ENCODE peak calls at places on chromosomes 12 and 14, in ten cellular contexts. T, P, R, W, E, O, F, K, X and V are unnamed samples.

GRCh38 chr14:52917732-52918131 is 33.1 kb downstream of the FERMT2 start:
- DNase-seq in T (no peak), P (no peak), R (no peak), W (no peak), E (no peak), O (no peak), F (peak), K (no peak), X (peak), V (no peak)

GRCh38 chr14:49999216-49999761 is 106.4 kb downstream of the ARF6 start:
- DNase-seq in T (peak), P (no peak), R (no peak), W (no peak), E (peak), O (peak), F (peak), K (peak), X (peak), V (peak)

GRCh38 chr12:18224745-18225144 is 36.6 kb upstream of the PIK3C2G start:
- DNase-seq in T (peak), P (no peak), R (no peak), W (peak), E (peak), O (peak), F (peak), K (no peak), X (peak), V (no peak)

GRCh38 chr12:52390739-52391617 is 5.5 kb upstream of the KRT84 start:
- DNase-seq in T (peak), P (no peak), R (no peak), W (no peak), E (no peak), O (peak), F (peak), K (no peak), X (peak), V (no peak)

GRCh38 chr12:25518512-25518911 is 34.6 kb downstream of the LMNTD1 start:
- DNase-seq in T (no peak), P (peak), R (no peak), W (peak), E (peak), O (peak), F (no peak), K (no peak), X (peak), V (peak)

GRCh38 chr12:108933950-108934349 is 54.1 kb downstream of the DAO start:
- DNase-seq in T (peak), P (no peak), R (no peak), W (no peak), E (no peak), O (no peak), F (no peak), K (peak), X (no peak), V (no peak)

GRCh38 chr12:46450279-46450748 is 77.7 kb upstream of the SLC38A2 start:
- DNase-seq in T (peak), P (no peak), R (no peak), W (no peak), E (no peak), O (no peak), F (no peak), K (peak), X (no peak), V (no peak)

GRCh38 chr12:81114241-81114640 is 36.4 kb downstream of the ACSS3 start:
- DNase-seq in T (no peak), P (no peak), R (no peak), W (no peak), E (no peak), O (no peak), F (no peak), K (no peak), X (no peak), V (no peak)

GRCh38 chr12:123142948-123143752 is 7.7 kb downstream of the PITPNM2 start:
- DNase-seq in T (no peak), P (no peak), R (no peak), W (no peak), E (peak), O (peak), F (no peak), K (peak), X (no peak), V (no peak)

GRCh38 chr12:22658214-22658613 is 33.2 kb downstream of the ETNK1 start:
- DNase-seq in T (peak), P (no peak), R (no peak), W (no peak), E (peak), O (peak), F (no peak), K (no peak), X (peak), V (no peak)

GRCh38 chr12:104694161-104694560 is 237.4 kb downstream of the CHST11 start:
- DNase-seq in T (peak), P (no peak), R (no peak), W (no peak), E (peak), O (no peak), F (no peak), K (no peak), X (no peak), V (no peak)

GRCh38 chr12:103334447-103334846 is 161.3 kb downstream of the C12orf42 start:
- DNase-seq in T (no peak), P (no peak), R (no peak), W (no peak), E (no peak), O (no peak), F (no peak), K (no peak), X (no peak), V (peak)

GRCh38 chr12:1171657-1172056 is 180.6 kb downstream of the ERC1 start:
- DNase-seq in T (no peak), P (no peak), R (no peak), W (peak), E (peak), O (no peak), F (peak), K (no peak), X (peak), V (peak)

GRCh38 chr14:66281036-66281776 is 205.0 kb upstream of the CCDC196 start:
- DNase-seq in T (peak), P (no peak), R (no peak), W (no peak), E (no peak), O (no peak), F (no peak), K (peak), X (no peak), V (no peak)

GRCh38 chr12:47188576-47189441 is 109.0 kb upstream of the AMIGO2 start:
- DNase-seq in T (peak), P (no peak), R (no peak), W (peak), E (peak), O (no peak), F (peak), K (no peak), X (peak), V (no peak)

GRCh38 chr12:63978519-63978918 is 134.0 kb downstream of the SRGAP1 start:
- DNase-seq in T (peak), P (no peak), R (no peak), W (no peak), E (peak), O (peak), F (peak), K (no peak), X (peak), V (no peak)

GRCh38 chr12:44942714-44943113 is 66.6 kb upstream of the NELL2 start:
- DNase-seq in T (no peak), P (no peak), R (no peak), W (no peak), E (no peak), O (no peak), F (no peak), K (no peak), X (no peak), V (no peak)

GRCh38 chr14:32224731-32225377 is 21.8 kb upstream of the RNU6-8 start:
- DNase-seq in T (peak), P (no peak), R (no peak), W (peak), E (peak), O (peak), F (peak), K (peak), X (peak), V (peak)

GRCh38 chr12:14950982-14951746 is 10.2 kb downstream of the ARHGDIB start:
- DNase-seq in T (peak), P (no peak), R (no peak), W (no peak), E (peak), O (no peak), F (no peak), K (no peak), X (no peak), V (no peak)

GRCh38 chr14:36495666-36496065 is 24.4 kb downstream of the NKX2-1 start:
- DNase-seq in T (no peak), P (no peak), R (no peak), W (no peak), E (no peak), O (no peak), F (no peak), K (no peak), X (no peak), V (peak)

GRCh38 chr12:47993491-47993890 is 10.8 kb downstream of the COL2A1 start:
- DNase-seq in T (no peak), P (no peak), R (no peak), W (no peak), E (no peak), O (no peak), F (no peak), K (no peak), X (no peak), V (no peak)

GRCh38 chr14:44803239-44803905 is 158.4 kb downstream of the KLHL28 start:
- DNase-seq in T (peak), P (peak), R (no peak), W (peak), E (peak), O (peak), F (peak), K (no peak), X (peak), V (peak)

GRCh38 chr12:7645395-7646177 is 20.1 kb downstream of the APOBEC1 start:
- DNase-seq in T (peak), P (peak), R (no peak), W (no peak), E (peak), O (peak), F (peak), K (no peak), X (peak), V (no peak)

GRCh38 chr12:57803317-57803893 is 15.1 kb downstream of the AVIL start:
- DNase-seq in T (peak), P (no peak), R (no peak), W (no peak), E (peak), O (peak), F (peak), K (peak), X (peak), V (no peak)

GRCh38 chr14:89723930-89724915 is 230.3 kb downstream of the EFCAB11 start:
- DNase-seq in T (no peak), P (peak), R (no peak), W (no peak), E (no peak), O (no peak), F (peak), K (no peak), X (peak), V (no peak)

GRCh38 chr14:83842536-83842935 is 1687.4 kb upstream of the FLRT2 start:
- DNase-seq in T (no peak), P (no peak), R (no peak), W (no peak), E (no peak), O (no peak), F (no peak), K (no peak), X (no peak), V (peak)

GRCh38 chr12:70366581-70367267 is 634 bp downstream of the KCNMB4 start:
- DNase-seq in T (peak), P (peak), R (peak), W (no peak), E (peak), O (peak), F (peak), K (peak), X (peak), V (peak)

GRCh38 chr14:55780156-55780946 is 200.3 kb downstream of the KTN1 start:
- DNase-seq in T (peak), P (no peak), R (no peak), W (peak), E (peak), O (peak), F (peak), K (no peak), X (peak), V (no peak)

GRCh38 chr12:42588981-42589464 is 523 bp downstream of the PRICKLE1 start:
- DNase-seq in T (peak), P (peak), R (no peak), W (no peak), E (no peak), O (peak), F (peak), K (peak), X (peak), V (peak)

GRCh38 chr12:89263874-89264273 is 88.4 kb downstream of the DUSP6 start:
- DNase-seq in T (no peak), P (no peak), R (no peak), W (no peak), E (no peak), O (no peak), F (no peak), K (no peak), X (no peak), V (no peak)

GRCh38 chr12:9114946-9115345 is 773 bp downstream of the A2M start:
- DNase-seq in T (no peak), P (no peak), R (no peak), W (no peak), E (no peak), O (no peak), F (no peak), K (no peak), X (no peak), V (no peak)